ENCODE peak calls at places on chromosomes 3 and 15, in eight cellular contexts. One of them, this sample, is unnamed.

GRCh38 chr15:36877796-36878744 is 222.3 kb downstream of the MEIS2 start:
- DNase-seq in tibial nerve: no peak
- DNase-seq in right lobe of liver: no peak
- DNase-seq in GM23248: no peak
- DNase-seq in kidney: peak
- DNase-seq in psoas muscle: peak
- DNase-seq in lower lobe of right lung: peak
- DNase-seq in mammary epithelial cell: no peak
- DNase-seq in this sample: no peak

GRCh38 chr3:52986049-52986448 is 59.8 kb downstream of the SFMBT1 start:
- DNase-seq in right lobe of liver: no peak
- DNase-seq in mammary epithelial cell: peak
- DNase-seq in tibial nerve: no peak
- DNase-seq in kidney: no peak
- DNase-seq in lower lobe of right lung: no peak
- DNase-seq in psoas muscle: no peak
- DNase-seq in GM23248: peak
- DNase-seq in this sample: no peak

GRCh38 chr3:54988302-54989022 is 60.6 kb upstream of the LRTM1 start:
- DNase-seq in mammary epithelial cell: no peak
- DNase-seq in kidney: no peak
- DNase-seq in tibial nerve: peak
- DNase-seq in GM23248: peak
- DNase-seq in lower lobe of right lung: no peak
- DNase-seq in psoas muscle: no peak
- DNase-seq in right lobe of liver: no peak
- DNase-seq in this sample: peak

GRCh38 chr3:158488670-158489069 is 82.3 kb upstream of the MLF1 start:
- DNase-seq in GM23248: no peak
- DNase-seq in psoas muscle: no peak
- DNase-seq in lower lobe of right lung: no peak
- DNase-seq in kidney: no peak
- DNase-seq in mammary epithelial cell: no peak
- DNase-seq in right lobe of liver: no peak
- DNase-seq in tibial nerve: no peak
- DNase-seq in this sample: no peak

GRCh38 chr3:123586131-123586530 is 1.3 kb upstream of the HACD2 start:
- DNase-seq in psoas muscle: no peak
- DNase-seq in GM23248: peak
- DNase-seq in lower lobe of right lung: no peak
- DNase-seq in right lobe of liver: no peak
- DNase-seq in tibial nerve: no peak
- DNase-seq in kidney: no peak
- DNase-seq in mammary epithelial cell: peak
- DNase-seq in this sample: no peak

GRCh38 chr15:58852347-58852746 is 81.1 kb downstream of the SLTM start:
- DNase-seq in mammary epithelial cell: no peak
- DNase-seq in GM23248: peak
- DNase-seq in right lobe of liver: no peak
- DNase-seq in tibial nerve: no peak
- DNase-seq in kidney: no peak
- DNase-seq in lower lobe of right lung: no peak
- DNase-seq in psoas muscle: no peak
- DNase-seq in this sample: no peak

GRCh38 chr15:57866149-57866736 is 159.7 kb downstream of the POLR2M start:
- DNase-seq in mammary epithelial cell: peak
- DNase-seq in right lobe of liver: peak
- DNase-seq in GM23248: peak
- DNase-seq in kidney: peak
- DNase-seq in psoas muscle: peak
- DNase-seq in tibial nerve: no peak
- DNase-seq in lower lobe of right lung: peak
- DNase-seq in this sample: no peak

GRCh38 chr15:48604567-48604966 is 40.9 kb downstream of the FBN1 start:
- DNase-seq in mammary epithelial cell: no peak
- DNase-seq in right lobe of liver: no peak
- DNase-seq in GM23248: peak
- DNase-seq in tibial nerve: no peak
- DNase-seq in psoas muscle: no peak
- DNase-seq in kidney: no peak
- DNase-seq in lower lobe of right lung: no peak
- DNase-seq in this sample: no peak

GRCh38 chr3:105614288-105615030 is 247.8 kb downstream of the ALCAM start:
- DNase-seq in GM23248: peak
- DNase-seq in kidney: no peak
- DNase-seq in right lobe of liver: no peak
- DNase-seq in tibial nerve: no peak
- DNase-seq in lower lobe of right lung: no peak
- DNase-seq in mammary epithelial cell: no peak
- DNase-seq in psoas muscle: no peak
- DNase-seq in this sample: no peak

GRCh38 chr15:65217526-65218482 is 6.5 kb upstream of the CILP start:
- DNase-seq in GM23248: no peak
- DNase-seq in mammary epithelial cell: no peak
- DNase-seq in right lobe of liver: no peak
- DNase-seq in tibial nerve: no peak
- DNase-seq in kidney: no peak
- DNase-seq in psoas muscle: no peak
- DNase-seq in lower lobe of right lung: no peak
- DNase-seq in this sample: no peak

GRCh38 chr15:45355860-45356259 is 22.5 kb downstream of the GATM start:
- DNase-seq in psoas muscle: no peak
- DNase-seq in GM23248: no peak
- DNase-seq in mammary epithelial cell: no peak
- DNase-seq in right lobe of liver: no peak
- DNase-seq in lower lobe of right lung: no peak
- DNase-seq in tibial nerve: no peak
- DNase-seq in kidney: no peak
- DNase-seq in this sample: no peak

GRCh38 chr15:34512628-34513027 is 70.8 kb downstream of the GOLGA8B start:
- DNase-seq in mammary epithelial cell: no peak
- DNase-seq in kidney: no peak
- DNase-seq in GM23248: no peak
- DNase-seq in right lobe of liver: no peak
- DNase-seq in tibial nerve: no peak
- DNase-seq in psoas muscle: no peak
- DNase-seq in lower lobe of right lung: no peak
- DNase-seq in this sample: no peak

DNA sequence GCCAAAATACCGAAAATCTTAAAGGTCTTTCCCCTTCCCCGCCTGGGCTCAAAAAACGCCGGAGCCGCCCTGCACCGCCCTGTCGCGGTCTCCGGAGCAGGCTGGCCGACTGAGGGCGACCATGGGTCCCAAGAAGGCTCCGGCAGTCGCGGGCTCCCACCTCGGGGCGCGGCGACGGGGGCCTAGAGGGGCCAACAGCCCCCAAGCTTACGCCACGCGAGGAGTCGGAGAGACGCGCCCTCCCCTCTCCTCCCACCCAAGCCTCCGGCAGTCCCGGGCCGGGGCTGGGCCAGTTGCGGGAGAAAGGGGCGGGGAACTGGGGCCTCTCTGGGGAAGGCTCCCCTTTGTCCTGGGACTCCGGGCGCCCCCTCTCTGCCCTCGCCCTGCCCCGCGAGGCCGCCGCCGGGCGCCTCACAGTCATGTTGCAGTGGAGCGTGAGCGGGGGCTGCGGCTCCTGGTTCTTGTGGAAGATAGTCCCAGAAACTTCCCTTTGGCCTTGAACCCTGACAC is 69.1 kb downstream of the GOLGA8B start:
- DNase-seq in right lobe of liver: no peak
- DNase-seq in lower lobe of right lung: peak
- DNase-seq in GM23248: peak
- DNase-seq in kidney: peak
- DNase-seq in mammary epithelial cell: no peak
- DNase-seq in psoas muscle: peak
- DNase-seq in tibial nerve: no peak
- DNase-seq in this sample: no peak
- H3K27ac ChIP-seq in right lobe of liver: no peak
- H3K27ac ChIP-seq in lower lobe of right lung: peak
- H3K27ac ChIP-seq in GM23248: no peak
- H3K27ac ChIP-seq in kidney: no peak
- H3K27ac ChIP-seq in mammary epithelial cell: no peak
- H3K27ac ChIP-seq in psoas muscle: peak
- H3K27ac ChIP-seq in tibial nerve: peak
- H3K27ac ChIP-seq in this sample: peak

GRCh38 chr3:139226731-139227130 is 117.1 kb upstream of the MRPS22 start:
- DNase-seq in kidney: no peak
- DNase-seq in GM23248: no peak
- DNase-seq in tibial nerve: no peak
- DNase-seq in right lobe of liver: no peak
- DNase-seq in lower lobe of right lung: no peak
- DNase-seq in mammary epithelial cell: no peak
- DNase-seq in psoas muscle: no peak
- DNase-seq in this sample: no peak
- H3K27ac ChIP-seq in kidney: no peak
- H3K27ac ChIP-seq in GM23248: no peak
- H3K27ac ChIP-seq in tibial nerve: no peak
- H3K27ac ChIP-seq in right lobe of liver: no peak
- H3K27ac ChIP-seq in lower lobe of right lung: no peak
- H3K27ac ChIP-seq in mammary epithelial cell: no peak
- H3K27ac ChIP-seq in psoas muscle: no peak
- H3K27ac ChIP-seq in this sample: no peak

DNA sequence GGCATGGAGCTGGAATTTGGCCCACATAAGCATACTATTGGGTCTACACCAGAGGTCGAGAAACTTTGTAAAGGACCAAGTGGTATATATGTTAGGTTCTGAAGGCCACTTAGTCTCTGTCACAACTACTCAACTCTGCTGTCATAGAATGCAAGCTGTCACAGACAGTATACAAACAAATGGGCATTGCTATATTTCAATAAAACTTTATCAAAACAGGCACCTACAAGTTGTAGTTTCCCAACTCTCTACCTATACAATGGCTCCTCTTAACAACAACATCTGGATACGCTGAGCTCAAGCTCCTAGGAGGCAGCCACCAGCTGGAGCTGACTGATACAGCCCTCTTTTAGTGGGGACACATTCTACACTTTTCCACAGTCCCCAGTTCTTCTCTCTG is 15.7 kb upstream of the PRICKLE2 start:
- DNase-seq in kidney: no peak
- DNase-seq in psoas muscle: no peak
- DNase-seq in mammary epithelial cell: no peak
- DNase-seq in tibial nerve: no peak
- DNase-seq in right lobe of liver: no peak
- DNase-seq in lower lobe of right lung: no peak
- DNase-seq in GM23248: no peak
- DNase-seq in this sample: no peak
- H3K27ac ChIP-seq in kidney: no peak
- H3K27ac ChIP-seq in psoas muscle: no peak
- H3K27ac ChIP-seq in mammary epithelial cell: no peak
- H3K27ac ChIP-seq in tibial nerve: no peak
- H3K27ac ChIP-seq in right lobe of liver: no peak
- H3K27ac ChIP-seq in lower lobe of right lung: no peak
- H3K27ac ChIP-seq in GM23248: no peak
- H3K27ac ChIP-seq in this sample: no peak

GRCh38 chr3:37198996-37199395 is 24.6 kb upstream of the LRRFIP2 start:
- DNase-seq in GM23248: peak
- DNase-seq in mammary epithelial cell: peak
- DNase-seq in tibial nerve: no peak
- DNase-seq in kidney: no peak
- DNase-seq in psoas muscle: no peak
- DNase-seq in lower lobe of right lung: no peak
- DNase-seq in right lobe of liver: no peak
- DNase-seq in this sample: no peak
- H3K27ac ChIP-seq in GM23248: peak
- H3K27ac ChIP-seq in mammary epithelial cell: peak
- H3K27ac ChIP-seq in tibial nerve: peak
- H3K27ac ChIP-seq in kidney: no peak
- H3K27ac ChIP-seq in psoas muscle: peak
- H3K27ac ChIP-seq in lower lobe of right lung: no peak
- H3K27ac ChIP-seq in right lobe of liver: no peak
- H3K27ac ChIP-seq in this sample: peak

DNA sequence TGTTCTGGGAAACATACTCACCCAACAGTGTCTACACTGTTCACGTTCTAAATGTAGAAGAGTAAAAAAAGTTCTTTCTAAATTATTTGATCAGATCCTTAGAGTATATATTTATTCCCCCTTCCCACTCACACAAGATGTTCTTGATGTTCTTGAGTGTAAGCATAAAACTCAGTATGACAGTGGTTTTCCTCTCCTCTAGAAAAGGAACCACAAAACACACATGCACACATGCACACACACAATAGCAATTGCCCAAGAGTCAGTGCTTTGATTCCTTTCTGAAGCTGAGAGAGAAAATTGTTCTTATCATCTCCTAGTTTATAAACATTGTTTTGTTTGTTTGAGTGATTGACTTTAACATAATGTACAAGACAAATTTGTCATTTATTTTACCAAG is 123.2 kb upstream of the PHLDB2 start:
- DNase-seq in mammary epithelial cell: no peak
- DNase-seq in right lobe of liver: no peak
- DNase-seq in lower lobe of right lung: no peak
- DNase-seq in psoas muscle: no peak
- DNase-seq in tibial nerve: no peak
- DNase-seq in GM23248: no peak
- DNase-seq in kidney: no peak
- DNase-seq in this sample: no peak
- H3K27ac ChIP-seq in mammary epithelial cell: peak
- H3K27ac ChIP-seq in right lobe of liver: peak
- H3K27ac ChIP-seq in lower lobe of right lung: peak
- H3K27ac ChIP-seq in psoas muscle: no peak
- H3K27ac ChIP-seq in tibial nerve: no peak
- H3K27ac ChIP-seq in GM23248: peak
- H3K27ac ChIP-seq in kidney: peak
- H3K27ac ChIP-seq in this sample: no peak

GRCh38 chr15:89662893-89663673 is 7.8 kb upstream of the KIF7 start:
- DNase-seq in lower lobe of right lung: peak
- DNase-seq in GM23248: peak
- DNase-seq in right lobe of liver: no peak
- DNase-seq in kidney: peak
- DNase-seq in psoas muscle: peak
- DNase-seq in mammary epithelial cell: peak
- DNase-seq in tibial nerve: peak
- DNase-seq in this sample: peak
- H3K27ac ChIP-seq in lower lobe of right lung: peak
- H3K27ac ChIP-seq in GM23248: peak
- H3K27ac ChIP-seq in right lobe of liver: no peak
- H3K27ac ChIP-seq in kidney: no peak
- H3K27ac ChIP-seq in psoas muscle: peak
- H3K27ac ChIP-seq in mammary epithelial cell: peak
- H3K27ac ChIP-seq in tibial nerve: peak
- H3K27ac ChIP-seq in this sample: peak

DNA sequence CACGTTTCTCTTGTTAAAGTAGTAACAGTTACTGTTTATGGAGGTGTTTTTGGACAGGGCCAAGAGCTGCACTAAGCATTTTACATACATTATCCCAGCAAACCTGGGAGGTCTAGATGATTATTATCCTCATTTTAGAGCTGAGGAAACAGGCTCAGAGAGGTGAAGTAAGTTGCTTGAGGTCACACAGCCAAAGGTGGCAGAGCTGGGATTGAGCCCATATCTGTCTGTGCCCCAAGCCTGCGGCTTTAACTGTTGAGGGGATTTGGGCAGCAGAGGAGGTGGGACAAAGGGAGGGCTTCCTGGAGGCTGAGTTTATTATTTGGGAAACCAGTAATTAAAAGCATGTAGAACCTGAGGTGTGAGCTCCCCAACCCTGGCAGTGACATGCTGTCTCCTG is 9.2 kb downstream of the SMAD6 start:
- DNase-seq in GM23248: no peak
- DNase-seq in lower lobe of right lung: no peak
- DNase-seq in kidney: no peak
- DNase-seq in mammary epithelial cell: no peak
- DNase-seq in right lobe of liver: no peak
- DNase-seq in tibial nerve: no peak
- DNase-seq in psoas muscle: no peak
- DNase-seq in this sample: no peak
- H3K27ac ChIP-seq in GM23248: peak
- H3K27ac ChIP-seq in lower lobe of right lung: no peak
- H3K27ac ChIP-seq in kidney: no peak
- H3K27ac ChIP-seq in mammary epithelial cell: no peak
- H3K27ac ChIP-seq in right lobe of liver: no peak
- H3K27ac ChIP-seq in tibial nerve: no peak
- H3K27ac ChIP-seq in psoas muscle: no peak
- H3K27ac ChIP-seq in this sample: no peak